ENCODE peak calls at places on chromosome 18, in ten cellular contexts. M is ovary; S is islet precursor cell; X is BJ; N is stimulated activated CD8-positive, alpha-beta memory T cell treated with anti-CD3 and anti-CD28 coated beads, Interleukin-7, amount 100 ng/mL, for 4 hours; T is T-helper 1 cell; E is Caki2; I is HT1080; L is GM18507; D is fibroblast of the aortic adventitia. R is an unnamed sample.

GRCh38 chr18:71077451-71077850 is 788.6 kb downstream of the SOCS6 start:
- DNase-seq in M (no peak), S (no peak), X (no peak), N (no peak), T (no peak), E (no peak), I (no peak), L (no peak), D (no peak), R (no peak)

GRCh38 chr18:40413160-40413559 is 1541.9 kb upstream of the PIK3C3 start:
- DNase-seq in M (no peak), S (peak), X (no peak), N (no peak), T (no peak), E (no peak), I (peak), L (no peak), D (no peak), R (no peak)

GRCh38 chr18:74514860-74515495 is 18.8 kb downstream of the CNDP2 start:
- DNase-seq in M (no peak), S (peak), X (no peak), N (no peak), T (no peak), E (no peak), I (no peak), L (no peak), D (no peak), R (no peak)

GRCh38 chr18:6947328-6948030 is 170.1 kb downstream of the LAMA1 start:
- DNase-seq in M (no peak), S (no peak), X (no peak), N (no peak), T (no peak), E (no peak), I (no peak), L (no peak), D (no peak), R (no peak)

GRCh38 chr18:67359868-67360838 is 156.4 kb downstream of the DSEL start:
- DNase-seq in M (peak), S (peak), X (peak), N (peak), T (peak), E (peak), I (peak), L (no peak), D (peak), R (no peak)

GRCh38 chr18:54444309-54444914 is 86.7 kb downstream of the C18orf54 start:
- DNase-seq in M (peak), S (peak), X (peak), N (no peak), T (peak), E (peak), I (peak), L (peak), D (peak), R (no peak)

GRCh38 chr18:28736223-28736622 is 559.3 kb upstream of the CDH2 start:
- DNase-seq in M (no peak), S (no peak), X (no peak), N (no peak), T (no peak), E (no peak), I (no peak), L (no peak), D (no peak), R (no peak)

GRCh38 chr18:45254683-45255082 is 360.6 kb upstream of the SLC14A2 start:
- DNase-seq in M (peak), S (no peak), X (no peak), N (no peak), T (no peak), E (no peak), I (no peak), L (no peak), D (peak), R (no peak)

GRCh38 chr18:79506191-79507075 is 110.7 kb downstream of the NFATC1 start:
- DNase-seq in M (peak), S (no peak), X (no peak), N (no peak), T (no peak), E (no peak), I (no peak), L (no peak), D (peak), R (peak)

GRCh38 chr18:45724591-45724990 is 610 bp downstream of the SLC14A1 start:
- DNase-seq in M (no peak), S (peak), X (no peak), N (no peak), T (no peak), E (no peak), I (no peak), L (no peak), D (no peak), R (no peak)

GRCh38 chr18:72086421-72086820 is 457.7 kb downstream of the CBLN2 start:
- DNase-seq in M (no peak), S (no peak), X (no peak), N (no peak), T (no peak), E (peak), I (peak), L (no peak), D (peak), R (peak)

GRCh38 chr18:26279428-26279827 is 53.2 kb downstream of the TAF4B start:
- DNase-seq in M (no peak), S (no peak), X (no peak), N (no peak), T (no peak), E (no peak), I (no peak), L (no peak), D (no peak), R (no peak)

GRCh38 chr18:62717059-62717849 is 1.9 kb downstream of the PHLPP1 start:
- DNase-seq in M (no peak), S (peak), X (no peak), N (no peak), T (peak), E (peak), I (peak), L (no peak), D (peak), R (peak)

GRCh38 chr18:27861539-27861938 is 315.4 kb downstream of the CDH2 start:
- DNase-seq in M (no peak), S (no peak), X (no peak), N (no peak), T (no peak), E (no peak), I (no peak), L (no peak), D (no peak), R (no peak)

GRCh38 chr18:9722691-9723090 is 14.6 kb downstream of the RAB31 start:
- DNase-seq in M (no peak), S (peak), X (no peak), N (no peak), T (no peak), E (no peak), I (no peak), L (no peak), D (no peak), R (no peak)

GRCh38 chr18:1056404-1056803 is 151.7 kb downstream of the ADCYAP1 start:
- DNase-seq in M (no peak), S (no peak), X (no peak), N (no peak), T (no peak), E (no peak), I (no peak), L (no peak), D (no peak), R (no peak)

GRCh38 chr18:62606106-62606505 is 83.3 kb downstream of the ZCCHC2 start:
- DNase-seq in M (no peak), S (peak), X (no peak), N (no peak), T (no peak), E (no peak), I (peak), L (no peak), D (no peak), R (no peak)

GRCh38 chr18:67525328-67526110 is 9.0 kb upstream of the DSEL start:
- DNase-seq in M (peak), S (peak), X (peak), N (no peak), T (no peak), E (peak), I (peak), L (no peak), D (peak), R (no peak)

GRCh38 chr18:63158676-63159291 is 160.8 kb downstream of the BCL2 start:
- DNase-seq in M (no peak), S (no peak), X (no peak), N (no peak), T (peak), E (no peak), I (no peak), L (no peak), D (no peak), R (no peak)

GRCh38 chr18:34223164-34223892 is 1.4 kb downstream of the NOL4 start:
- DNase-seq in M (no peak), S (no peak), X (no peak), N (no peak), T (no peak), E (peak), I (peak), L (no peak), D (peak), R (no peak)

GRCh38 chr18:37107748-37108522 is 279.0 kb downstream of the KIAA1328 start:
- DNase-seq in M (no peak), S (no peak), X (no peak), N (no peak), T (no peak), E (no peak), I (no peak), L (no peak), D (no peak), R (no peak)

GRCh38 chr18:51890762-51891161 is 449.2 kb upstream of the DCC start:
- DNase-seq in M (no peak), S (peak), X (no peak), N (no peak), T (no peak), E (peak), I (peak), L (no peak), D (no peak), R (no peak)

GRCh38 chr18:13264986-13265900 is 46.7 kb downstream of the LDLRAD4 start:
- DNase-seq in M (no peak), S (no peak), X (no peak), N (no peak), T (peak), E (no peak), I (no peak), L (no peak), D (no peak), R (no peak)

GRCh38 chr18:33839452-33840225 is 261.6 kb downstream of the ASXL3 start:
- DNase-seq in M (no peak), S (no peak), X (no peak), N (no peak), T (no peak), E (peak), I (peak), L (no peak), D (peak), R (no peak)

GRCh38 chr18:13615432-13615861 is 110.9 kb downstream of the FAM210A start:
- DNase-seq in M (no peak), S (no peak), X (no peak), N (no peak), T (peak), E (no peak), I (peak), L (no peak), D (no peak), R (no peak)